ENCODE peak calls at places on chromosomes 1 and 21, in six cellular contexts. N, E, O, V, I and X are unnamed samples.
A peak's percentile ranks its signal among the peaks of the same experiment; 100 is the strongest.

GRCh38 chr1:171488190-171488929 is 3.0 kb downstream of the PRRC2C start:
- DNase-seq in N (no peak), E (no peak), O (no peak), V (no peak), I (no peak), X (no peak)

GRCh38 chr1:15116966-15117365 is 36.6 kb upstream of the TMEM51 start:
- DNase-seq in N (no peak), E (no peak), O (no peak), V (no peak), I (no peak), X (no peak)

GRCh38 chr1:242017580-242018233 is 18.8 kb upstream of the MAP1LC3C start:
- DNase-seq in N (peak; percentile 27), E (peak; percentile 6), O (no peak), V (no peak), I (peak; percentile 5), X (no peak)

GRCh38 chr1:39590546-39590945 is 14.0 kb upstream of the PABPC4 start:
- DNase-seq in N (no peak), E (no peak), O (no peak), V (no peak), I (no peak), X (no peak)

GRCh38 chr21:29233611-29234540 is 64.8 kb upstream of the BACH1 start:
- DNase-seq in N (peak; percentile 61), E (no peak), O (no peak), V (no peak), I (no peak), X (peak; percentile 76)

GRCh38 chr1:106952766-106953165 is 103.7 kb upstream of the PRMT6 start:
- DNase-seq in N (no peak), E (no peak), O (no peak), V (no peak), I (no peak), X (no peak)

GRCh38 chr1:47881505-47882442 is 115.4 kb downstream of the TRABD2B start:
- DNase-seq in N (no peak), E (no peak), O (peak; percentile 26), V (peak; percentile 35), I (no peak), X (no peak)

GRCh38 chr1:156615946-156616345 is 3.3 kb upstream of the HAPLN2 start:
- DNase-seq in N (no peak), E (no peak), O (no peak), V (no peak), I (no peak), X (no peak)

GRCh38 chr1:47066931-47067330 is at the start of gene CYP4Z1:
- DNase-seq in N (no peak), E (no peak), O (no peak), V (no peak), I (no peak), X (no peak)

GRCh38 chr1:230747139-230747730 is at the start of gene CAPN9:
- DNase-seq in N (no peak), E (no peak), O (no peak), V (no peak), I (no peak), X (no peak)

GRCh38 chr1:77430966-77431735 is 149.3 kb downstream of the AK5 start:
- DNase-seq in N (no peak), E (no peak), O (no peak), V (no peak), I (no peak), X (no peak)

GRCh38 chr1:169484107-169484506 is 1.6 kb downstream of the SLC19A2 start:
- DNase-seq in N (no peak), E (no peak), O (no peak), V (no peak), I (no peak), X (no peak)

GRCh38 chr1:97654866-97655265 is 266.0 kb downstream of the DPYD start:
- DNase-seq in N (no peak), E (no peak), O (no peak), V (no peak), I (no peak), X (no peak)

GRCh38 chr1:12067900-12068821 is 5.1 kb downstream of the TNFRSF8 start:
- DNase-seq in N (no peak), E (peak; percentile 56), O (no peak), V (no peak), I (no peak), X (peak; percentile 91)

GRCh38 chr1:173733912-173734311 is 19.1 kb downstream of the KLHL20 start:
- DNase-seq in N (no peak), E (no peak), O (no peak), V (no peak), I (no peak), X (no peak)

GRCh38 chr1:34970829-34971228 is 14.3 kb downstream of the TMEM35B start:
- DNase-seq in N (no peak), E (no peak), O (no peak), V (no peak), I (no peak), X (no peak)

GRCh38 chr1:116345830-116346229 is 27.2 kb upstream of the ATP1A1 start:
- DNase-seq in N (no peak), E (no peak), O (no peak), V (no peak), I (peak; percentile 66), X (no peak)

GRCh38 chr1:24553931-24554330 is 2.0 kb upstream of the NCMAP start:
- DNase-seq in N (no peak), E (no peak), O (no peak), V (no peak), I (no peak), X (no peak)

GRCh38 chr21:27424601-27425000 is 457.7 kb upstream of the ADAMTS5 start:
- DNase-seq in N (no peak), E (no peak), O (no peak), V (no peak), I (no peak), X (no peak)

GRCh38 chr1:181033128-181033798 is 520 bp upstream of the MR1 start:
- DNase-seq in N (peak; percentile 49), E (no peak), O (no peak), V (no peak), I (peak; percentile 17), X (peak; percentile 65)

GRCh38 chr1:245396615-245397014 is 241.8 kb downstream of the KIF26B start:
- DNase-seq in N (no peak), E (no peak), O (no peak), V (no peak), I (no peak), X (no peak)

GRCh38 chr1:67795179-67795916 is 37.9 kb downstream of the GNG12 start:
- DNase-seq in N (no peak), E (no peak), O (no peak), V (no peak), I (no peak), X (no peak)

GRCh38 chr1:34165422-34165921 is 442 bp upstream of the CSMD2 start:
- DNase-seq in N (no peak), E (no peak), O (no peak), V (no peak), I (no peak), X (no peak)

GRCh38 chr1:116560704-116561490 is 9.9 kb downstream of the CD58 start:
- DNase-seq in N (no peak), E (no peak), O (no peak), V (no peak), I (no peak), X (no peak)

GRCh38 chr1:196438324-196438723 is 169.9 kb downstream of the KCNT2 start:
- DNase-seq in N (no peak), E (no peak), O (no peak), V (no peak), I (no peak), X (no peak)

GRCh38 chr1:52368383-52369172 is 2.6 kb upstream of the CC2D1B start:
- DNase-seq in N (peak; percentile 27), E (peak; percentile 40), O (peak; percentile 71), V (no peak), I (peak; percentile 54), X (no peak)

GRCh38 chr1:96361961-96362360 is 359.6 kb upstream of the PTBP2 start:
- DNase-seq in N (no peak), E (no peak), O (no peak), V (no peak), I (no peak), X (no peak)

GRCh38 chr1:186026946-186027345 is 292.8 kb downstream of the HMCN1 start:
- DNase-seq in N (no peak), E (no peak), O (no peak), V (no peak), I (no peak), X (no peak)

GRCh38 chr1:7223334-7224080 is 438.3 kb downstream of the CAMTA1 start:
- DNase-seq in N (no peak), E (no peak), O (peak; percentile 32), V (peak; percentile 69), I (no peak), X (no peak)

GRCh38 chr1:202967684-202968281 is 726 bp upstream of the CYB5R1 start:
- DNase-seq in N (peak; percentile 10), E (no peak), O (no peak), V (no peak), I (no peak), X (no peak)

GRCh38 chr1:98081951-98082350 is 161.1 kb upstream of the DPYD start:
- DNase-seq in N (no peak), E (no peak), O (no peak), V (no peak), I (no peak), X (no peak)